ENCODE peak calls at places on chromosomes 16 and 17, in nine cellular contexts. P is BE2C; R is stimulated activated CD4-positive, alpha-beta T cell treated with anti-CD3 and anti-CD28 coated beads, Interleukin-1b, Interleukin-23, amount 100 ng/mL, for 24 hours; M is psoas muscle; E is AG04449; Y is DMS53; D is PC-9; X is suprapubic skin; H is T-helper 17 cell. N is an unnamed sample.

GRCh38 chr16:66372078-66372897 is 5.8 kb downstream of the CDH5 start:
- DNase-seq in P (no peak), R (no peak), M (no peak), E (no peak), Y (no peak), D (no peak), X (no peak), H (no peak), N (no peak)

GRCh38 chr17:6713130-6713917 is at the start of gene SLC13A5:
- DNase-seq in P (peak), R (no peak), M (peak), E (no peak), Y (peak), D (no peak), X (no peak), H (no peak), N (no peak)

GRCh38 chr17:81294512-81295030 is 536 bp downstream of the SLC38A10 start:
- DNase-seq in P (no peak), R (no peak), M (no peak), E (no peak), Y (peak), D (no peak), X (no peak), H (no peak), N (no peak)

GRCh38 chr16:54208262-54208661 is 78.3 kb downstream of the IRX3 start:
- DNase-seq in P (no peak), R (no peak), M (no peak), E (no peak), Y (no peak), D (no peak), X (peak), H (no peak), N (no peak)

GRCh38 chr16:67730326-67730725 is 11.2 kb upstream of the GFOD2 start:
- DNase-seq in P (no peak), R (no peak), M (no peak), E (no peak), Y (no peak), D (no peak), X (no peak), H (no peak), N (no peak)

GRCh38 chr16:82653550-82654511 is 27.1 kb downstream of the CDH13 start:
- DNase-seq in P (no peak), R (peak), M (no peak), E (peak), Y (peak), D (no peak), X (no peak), H (peak), N (no peak)

GRCh38 chr17:37844158-37844976 is 79.8 kb upstream of the TBC1D3K start:
- DNase-seq in P (peak), R (peak), M (peak), E (no peak), Y (peak), D (no peak), X (no peak), H (peak), N (no peak)

GRCh38 chr16:50696575-50697420 is 3.4 kb downstream of the NOD2 start:
- DNase-seq in P (peak), R (no peak), M (peak), E (no peak), Y (peak), D (peak), X (peak), H (peak), N (peak)

GRCh38 chr17:50113624-50114320 is 16.2 kb downstream of the SAMD14 start:
- DNase-seq in P (no peak), R (no peak), M (no peak), E (no peak), Y (no peak), D (no peak), X (no peak), H (no peak), N (no peak)

GRCh38 chr16:11272484-11272883 is 945 bp downstream of the PRM3 start:
- DNase-seq in P (no peak), R (no peak), M (no peak), E (no peak), Y (no peak), D (no peak), X (no peak), H (no peak), N (no peak)

GRCh38 chr17:28407130-28407973 is 1.3 kb upstream of the SLC46A1 start:
- DNase-seq in P (no peak), R (no peak), M (no peak), E (no peak), Y (no peak), D (no peak), X (no peak), H (no peak), N (no peak)

GRCh38 chr17:82465023-82465603 is 6.6 kb downstream of the NARF start:
- DNase-seq in P (no peak), R (no peak), M (no peak), E (no peak), Y (no peak), D (no peak), X (no peak), H (no peak), N (no peak)

GRCh38 chr16:15822957-15823356 is 33.9 kb downstream of the MYH11 start:
- DNase-seq in P (no peak), R (no peak), M (no peak), E (no peak), Y (no peak), D (no peak), X (no peak), H (no peak), N (no peak)

GRCh38 chr16:8931864-8932263 is 31.8 kb downstream of the USP7 start:
- DNase-seq in P (no peak), R (peak), M (peak), E (no peak), Y (no peak), D (no peak), X (no peak), H (peak), N (peak)

GRCh38 chr16:66490774-66491715 is 58.9 kb downstream of the TK2 start:
- DNase-seq in P (no peak), R (no peak), M (no peak), E (no peak), Y (no peak), D (peak), X (peak), H (no peak), N (no peak)

GRCh38 chr17:46764335-46764708 is 54.2 kb downstream of the WNT3 start:
- DNase-seq in P (no peak), R (no peak), M (no peak), E (no peak), Y (no peak), D (no peak), X (no peak), H (no peak), N (no peak)

GRCh38 chr17:44908761-44909326 is 6.5 kb downstream of the GFAP start:
- DNase-seq in P (no peak), R (no peak), M (no peak), E (no peak), Y (no peak), D (no peak), X (no peak), H (no peak), N (no peak)

GRCh38 chr16:88522276-88522949 is 47.8 kb upstream of the ZC3H18 start:
- DNase-seq in P (no peak), R (no peak), M (no peak), E (no peak), Y (no peak), D (no peak), X (no peak), H (no peak), N (no peak)

GRCh38 chr16:30185683-30186421 is 2.5 kb downstream of the CORO1A start:
- DNase-seq in P (no peak), R (peak), M (peak), E (no peak), Y (no peak), D (no peak), X (peak), H (peak), N (no peak)

GRCh38 chr17:57946798-57947358 is 8.3 kb downstream of the CUEDC1 start:
- DNase-seq in P (no peak), R (no peak), M (no peak), E (no peak), Y (peak), D (no peak), X (no peak), H (no peak), N (no peak)

GRCh38 chr16:67396159-67396774 is 3.0 kb upstream of the TPPP3 start:
- DNase-seq in P (peak), R (no peak), M (peak), E (peak), Y (peak), D (peak), X (peak), H (no peak), N (peak)